ENCODE peak calls at places on chromosome X, in seven cellular contexts. D is ELF-1; I is ovary; F is mesothelial cell of epicardium; K is fibroblast of mammary gland; V is activated naive CD8-positive, alpha-beta T cell treated with anti-CD3 and anti-CD28 coated beads, Interleukin-2, amount 10 ng/mL, durations not matched to agents 7 days and 5 days; C is substantia nigra. P is an unnamed sample.

GRCh38 chrX:135974279-135974856 is 580 bp upstream of the MMGT1 start:
- DNase-seq in I (peak), C (peak), K (peak), V (peak), D (peak), F (peak), P (peak)

GRCh38 chrX:118595501-118596042 is 100.0 kb downstream of the DOCK11 start:
- DNase-seq in I (no peak), K (no peak), V (no peak), F (no peak), D (no peak), C (no peak), P (no peak)

GRCh38 chrX:1323315-1323714 is 13.3 kb upstream of the IL3RA start:
- DNase-seq in I (no peak), K (no peak), F (no peak), C (no peak), D (peak), V (peak), P (no peak)

GRCh38 chrX:9704876-9705465 is 60.7 kb downstream of the GPR143 start:
- DNase-seq in V (no peak), F (no peak), D (no peak), K (no peak), I (no peak), C (no peak), P (no peak)

GRCh38 chrX:69231903-69232302 is 66.7 kb upstream of the PJA1 start:
- DNase-seq in V (no peak), I (no peak), D (peak), C (no peak), F (no peak), K (peak), P (no peak)

GRCh38 chrX:41293269-41293668 is 40.7 kb upstream of the DDX3X start:
- DNase-seq in I (no peak), C (no peak), D (peak), K (no peak), F (no peak), V (no peak), P (no peak)

GRCh38 chrX:5458300-5458699 is 770.4 kb downstream of the NLGN4X start:
- DNase-seq in V (no peak), C (no peak), F (no peak), D (no peak), I (no peak), K (no peak), P (no peak)

GRCh38 chrX:15567886-15568616 is 32.7 kb downstream of the ACE2 start:
- DNase-seq in D (no peak), F (no peak), V (no peak), K (no peak), I (no peak), C (no peak), P (no peak)

GRCh38 chrX:44474410-44474809 is 68.2 kb downstream of the FUNDC1 start:
- DNase-seq in F (no peak), K (peak), D (no peak), V (no peak), I (no peak), C (no peak), P (no peak)

P was measured in putamen.